ENCODE peak calls at places on chromosomes 16 and 17, in ten cellular contexts. V is body of pancreas, P is NB4, F is lower leg skin, O is A549, T is H1, K is H54, X is transverse colon, R is stomach, Z is heart left ventricle. S is an unnamed sample.

GRCh38 chr17:48100160-48100559 is 1.1 kb downstream of the CBX1 start:
- DNase-seq in O (no peak), P (no peak), Z (no peak), V (no peak), K (no peak), F (no peak), X (no peak), T (no peak), R (no peak), S (no peak)

GRCh38 chr17:78383725-78384471 is 5.4 kb downstream of the PGS1 start:
- DNase-seq in R (peak; percentile 57), Z (peak; percentile 89), P (peak; percentile 96), X (peak; percentile 67), O (no peak), T (no peak), F (peak; percentile 93), K (peak; percentile 80), V (peak; percentile 85), S (peak; percentile 87)

GRCh38 chr16:80936410-80936809 is 70.3 kb downstream of the CMC2 start:
- DNase-seq in R (no peak), T (peak; percentile 13), X (no peak), O (no peak), F (no peak), Z (no peak), K (no peak), P (no peak), V (no peak), S (no peak)

GRCh38 chr17:33712120-33712519 is 419.0 kb upstream of the ASIC2 start:
- DNase-seq in K (no peak), Z (no peak), T (no peak), X (no peak), O (no peak), P (peak; percentile 6), R (no peak), V (no peak), F (no peak), S (no peak)

GRCh38 chr17:80772906-80773242 is 218.8 kb upstream of the CHMP6 start:
- DNase-seq in V (no peak), T (no peak), Z (no peak), K (no peak), F (no peak), P (no peak), X (no peak), O (no peak), R (no peak), S (no peak)

GRCh38 chr17:66649818-66650489 is 185.0 kb upstream of the CACNG5 start:
- DNase-seq in T (no peak), X (no peak), R (no peak), K (no peak), Z (no peak), P (no peak), O (no peak), F (peak; percentile 62), V (no peak), S (no peak)

GRCh38 chr17:73733527-73733926 is 89.3 kb upstream of the SDK2 start:
- DNase-seq in T (no peak), K (no peak), R (no peak), O (no peak), Z (no peak), X (no peak), V (no peak), P (no peak), F (no peak), S (no peak)

GRCh38 chr16:11674001-11674817 is 6.0 kb downstream of the SNN start:
- DNase-seq in X (no peak), R (no peak), O (no peak), T (no peak), F (no peak), P (no peak), Z (no peak), K (no peak), V (no peak), S (no peak)

GRCh38 chr17:4204676-4205075 is 59.1 kb downstream of the ANKFY1 start:
- DNase-seq in O (no peak), R (no peak), F (peak; percentile 87), Z (no peak), K (no peak), P (no peak), V (peak; percentile 18), X (peak; percentile 56), T (no peak), S (peak; percentile 96)

DNA sequence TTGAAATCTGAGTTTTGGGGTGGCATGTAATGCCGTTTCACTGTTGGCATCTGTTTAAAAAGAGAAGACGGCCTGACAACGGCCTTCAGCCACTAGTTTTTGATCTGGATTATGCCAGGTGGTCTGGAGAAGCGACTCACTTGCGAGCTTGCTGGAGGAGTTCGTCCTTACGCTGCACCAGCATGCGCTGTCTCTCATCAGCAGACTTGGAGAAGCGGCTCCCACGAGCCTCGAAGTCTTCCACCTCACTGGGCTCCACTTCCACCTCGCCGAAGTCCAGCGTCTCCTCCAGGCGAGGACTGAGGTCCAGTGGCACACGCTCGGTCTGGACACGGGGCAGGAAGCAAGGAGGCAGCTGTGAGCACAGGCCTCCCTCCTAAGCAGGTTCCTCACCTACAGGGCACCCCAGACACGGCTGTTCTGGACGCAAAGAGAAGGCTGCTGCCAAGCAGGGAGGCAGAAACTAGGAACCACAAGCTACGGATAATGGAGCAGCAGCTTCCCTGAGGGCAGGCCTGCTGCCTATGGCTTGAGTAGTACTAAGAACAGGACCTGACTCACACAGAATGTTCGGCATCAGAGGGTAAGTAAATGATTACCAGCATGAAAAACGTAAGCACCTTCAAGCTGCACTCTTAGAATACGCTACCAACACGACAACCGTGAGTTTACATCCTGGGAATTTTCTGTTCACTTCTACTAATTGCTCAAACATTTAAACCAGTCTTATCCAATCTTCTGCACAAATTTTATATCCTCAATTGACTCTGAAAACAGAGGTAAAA is 61.4 kb downstream of the AMFR start:
- DNase-seq in X (no peak), P (no peak), Z (no peak), F (no peak), O (no peak), V (no peak), T (no peak), K (no peak), R (no peak), S (no peak)
- TF ChIP-seq POLR2A in X (no peak), P (no peak), Z (no peak), F (no peak), O (no peak), V (no peak), T (no peak), K (no peak), R (no peak), S (no peak)

GRCh38 chr17:40443196-40443987 is at the start of gene IGFBP4:
- DNase-seq in R (peak; percentile 77), Z (peak; percentile 83), T (peak; percentile 89), V (peak; percentile 67), O (peak; percentile 88), F (peak; percentile 97), K (peak; percentile 74), X (peak; percentile 84), P (peak; percentile 91), S (peak; percentile 70)
- TF ChIP-seq POLR2A in R (no peak), Z (peak; percentile 62), T (no peak), V (no peak), O (peak; percentile 98), F (no peak), K (peak; percentile 24), X (peak; percentile 60), P (peak; percentile 71), S (peak; percentile 72)

GRCh38 chr17:17591408-17592265 is at the start of gene PEMT:
- DNase-seq in X (peak; percentile 96), F (peak; percentile 99), K (peak; percentile 99), Z (peak; percentile 98), O (peak; percentile 96), P (peak; percentile 99), V (peak; percentile 99), R (peak; percentile 97), T (peak; percentile 90), S (peak; percentile 98)

GRCh38 chr17:17595755-17596154 is 4.2 kb upstream of the PEMT start:
- DNase-seq in K (no peak), V (no peak), T (no peak), X (no peak), R (no peak), O (no peak), P (no peak), F (no peak), Z (peak; percentile 6), S (no peak)

GRCh38 chr17:17590141-17590735 is 1.3 kb downstream of the PEMT start:
- DNase-seq in P (peak; percentile 72), F (no peak), O (no peak), R (no peak), V (no peak), T (no peak), X (no peak), Z (no peak), K (no peak), S (no peak)

GRCh38 chr17:17590883-17591407 is 563 bp downstream of the PEMT start:
- DNase-seq in X (no peak), T (no peak), V (no peak), O (no peak), K (no peak), P (no peak), R (no peak), Z (no peak), F (no peak), S (no peak)

DNA sequence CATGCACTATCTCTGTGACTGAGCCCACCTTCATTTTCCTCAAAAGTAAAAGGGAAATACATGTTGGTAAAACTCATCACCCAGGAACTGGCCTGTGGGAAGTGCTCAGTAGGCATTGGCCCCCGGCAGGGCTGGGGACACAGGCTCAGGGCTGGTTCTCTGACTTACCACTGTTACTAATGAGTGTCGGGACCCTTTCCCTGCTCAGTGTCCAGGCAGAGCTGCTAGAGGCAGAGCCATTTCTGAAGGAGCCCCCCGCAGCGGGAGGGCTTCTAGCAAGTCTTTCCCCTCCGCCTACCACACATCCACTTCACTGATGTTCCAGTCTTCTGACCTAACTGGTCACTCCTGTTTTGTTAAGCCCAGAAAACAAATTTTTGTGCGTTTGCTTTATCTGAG is 1.7 kb upstream of the PEMT start:
- DNase-seq in Z (no peak), X (no peak), O (no peak), V (no peak), F (no peak), R (no peak), P (no peak), K (no peak), T (no peak), S (no peak)
- TF ChIP-seq POLR2A in Z (no peak), X (no peak), O (no peak), V (no peak), F (no peak), R (no peak), P (no peak), K (no peak), T (no peak), S (no peak)

DNA sequence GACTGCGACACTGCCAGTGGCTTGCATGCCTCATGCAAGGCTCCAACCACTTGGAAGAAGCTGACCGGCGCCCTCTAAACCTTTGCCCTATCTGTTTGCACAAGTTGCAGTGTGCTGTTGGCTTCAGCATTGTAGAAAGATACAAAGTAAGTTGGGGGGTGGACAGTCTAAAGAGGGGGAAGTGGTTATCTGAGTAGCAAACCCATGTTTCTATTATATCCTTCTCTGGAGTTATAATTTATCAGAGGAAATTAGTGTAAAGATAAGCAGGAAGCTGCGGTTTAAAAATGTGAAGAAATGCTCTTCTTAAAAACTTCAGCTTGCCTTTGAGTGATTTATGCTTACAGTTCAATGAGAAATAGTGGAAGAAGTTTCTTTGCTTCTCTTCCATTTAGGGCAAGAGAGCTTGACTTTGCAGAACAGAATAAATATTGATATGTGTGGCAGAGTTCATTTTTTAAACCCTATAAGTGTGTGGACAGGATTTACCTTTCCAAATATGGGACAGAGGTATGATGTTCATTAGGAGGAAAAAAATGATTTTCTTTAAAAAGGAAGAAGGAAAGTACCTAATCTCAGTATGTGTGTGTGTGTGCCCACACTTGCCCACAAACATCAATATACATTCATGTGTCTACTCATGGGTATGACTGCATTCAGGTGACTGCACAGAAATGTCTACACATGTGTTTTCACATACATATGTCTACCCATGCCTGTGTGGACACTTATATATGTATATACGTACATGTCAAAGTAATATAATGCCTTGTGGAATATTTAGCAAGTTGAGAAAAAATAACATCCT is 8.1 kb downstream of the AMZ2 start:
- DNase-seq in R (no peak), K (no peak), O (no peak), V (no peak), P (peak; percentile 72), F (no peak), X (no peak), Z (no peak), T (no peak), S (no peak)
- TF ChIP-seq POLR2A in R (no peak), K (no peak), O (no peak), V (no peak), P (no peak), F (no peak), X (no peak), Z (no peak), T (no peak), S (no peak)